ENCODE peak calls at places on chromosome 11, in nine cellular contexts. G, Z, N, O, D, H, X, T and J are unnamed samples.

GRCh38 chr11:128814856-128815705 is 52.0 kb downstream of the KCNJ1 start:
- DNase-seq in X (no peak), T (no peak), H (peak), O (no peak), D (peak), G (peak), N (no peak), Z (no peak), J (no peak)

GRCh38 chr11:84384637-84385227 is 1098.6 kb upstream of the CCDC90B start:
- DNase-seq in T (peak), O (no peak), G (peak), H (peak), D (peak), X (no peak), N (peak), Z (no peak), J (peak)

GRCh38 chr11:115623021-115623451 is 118.8 kb upstream of the CADM1 start:
- DNase-seq in G (peak), X (peak), D (peak), H (no peak), N (peak), O (no peak), Z (peak), T (peak), J (peak)

GRCh38 chr11:98729118-98729517 is 291.6 kb upstream of the CNTN5 start:
- DNase-seq in Z (no peak), N (no peak), X (no peak), H (no peak), D (no peak), G (no peak), O (no peak), T (no peak), J (no peak)

GRCh38 chr11:111797145-111797581 is 31.0 kb upstream of the PPP2R1B start:
- DNase-seq in G (peak), O (no peak), N (no peak), T (no peak), H (peak), Z (no peak), D (peak), X (no peak), J (no peak)

GRCh38 chr11:134069426-134069921 is 602 bp downstream of the JAM3 start:
- DNase-seq in N (no peak), G (peak), O (no peak), H (no peak), Z (peak), X (no peak), D (no peak), T (no peak), J (no peak)

GRCh38 chr11:32792948-32793475 is 1.4 kb downstream of the CCDC73 start:
- DNase-seq in Z (peak), O (peak), X (no peak), T (peak), G (peak), H (peak), D (peak), N (peak), J (no peak)

GRCh38 chr11:72561856-72562255 is 112.4 kb downstream of the PDE2A start:
- DNase-seq in X (no peak), D (no peak), H (no peak), T (no peak), O (no peak), G (no peak), N (no peak), Z (no peak), J (no peak)

GRCh38 chr11:108224908-108225786 is 2.3 kb downstream of the ATM start:
- DNase-seq in H (peak), T (no peak), X (no peak), Z (no peak), G (no peak), D (no peak), O (no peak), N (peak), J (peak)

GRCh38 chr11:101133190-101133589 is 3.6 kb upstream of the PGR start:
- DNase-seq in N (no peak), G (no peak), H (no peak), T (no peak), O (no peak), Z (no peak), X (no peak), D (no peak), J (no peak)

GRCh38 chr11:102225689-102226562 is 91.4 kb upstream of the BIRC3 start:
- DNase-seq in G (peak), Z (no peak), D (no peak), T (no peak), X (no peak), H (no peak), O (no peak), N (no peak), J (no peak)

GRCh38 chr11:19696073-19696472 is 16.6 kb upstream of the NAV2 start:
- DNase-seq in N (no peak), X (no peak), D (no peak), H (no peak), T (no peak), Z (no peak), G (no peak), O (no peak), J (no peak)

GRCh38 chr11:118607401-118608267 is at the start of gene PHLDB1:
- DNase-seq in X (peak), O (no peak), G (peak), T (peak), H (peak), Z (peak), N (peak), D (peak), J (peak)

GRCh38 chr11:112106070-112106469 is 19.4 kb downstream of the SDHD start:
- DNase-seq in T (no peak), Z (no peak), N (no peak), X (no peak), D (no peak), G (no peak), O (no peak), H (no peak), J (peak)

GRCh38 chr11:105046898-105047579 is 1.9 kb upstream of the CARD16 start:
- DNase-seq in D (peak), X (no peak), T (peak), H (no peak), N (no peak), O (no peak), G (peak), Z (peak), J (peak)

GRCh38 chr11:10351768-10352641 is 47.1 kb downstream of the ADM start:
- DNase-seq in T (peak), N (no peak), X (peak), Z (no peak), O (no peak), G (peak), D (peak), H (no peak), J (peak)

GRCh38 chr11:131677832-131678470 is 307.5 kb downstream of the NTM start:
- DNase-seq in N (no peak), D (no peak), G (no peak), H (no peak), O (no peak), T (no peak), Z (no peak), X (no peak), J (no peak)

GRCh38 chr11:14386895-14387480 is 28.0 kb upstream of the RRAS2 start:
- DNase-seq in D (no peak), Z (peak), X (no peak), G (peak), T (no peak), N (no peak), O (no peak), H (no peak), J (no peak)

GRCh38 chr11:108235192-108235591 is 12.3 kb downstream of the ATM start:
- DNase-seq in D (no peak), Z (no peak), H (no peak), N (no peak), O (no peak), X (no peak), T (no peak), G (no peak), J (no peak)

GRCh38 chr11:69598147-69598546 is 42.8 kb upstream of the CCND1 start:
- DNase-seq in N (no peak), Z (no peak), T (no peak), O (no peak), D (peak), H (peak), G (no peak), X (no peak), J (no peak)

GRCh38 chr11:86588566-86589090 is 83.8 kb downstream of the ME3 start:
- DNase-seq in O (no peak), H (no peak), G (no peak), D (no peak), T (no peak), Z (no peak), N (no peak), X (no peak), J (no peak)

GRCh38 chr11:119189393-119189792 is 4.1 kb downstream of the NHERF4 start:
- DNase-seq in G (no peak), H (no peak), D (no peak), X (no peak), O (peak), N (no peak), T (no peak), Z (no peak), J (no peak)

GRCh38 chr11:132718711-132719641 is 813.3 kb downstream of the OPCML start:
- DNase-seq in G (peak), X (no peak), H (peak), D (no peak), Z (no peak), O (no peak), T (no peak), N (peak), J (no peak)

DNA sequence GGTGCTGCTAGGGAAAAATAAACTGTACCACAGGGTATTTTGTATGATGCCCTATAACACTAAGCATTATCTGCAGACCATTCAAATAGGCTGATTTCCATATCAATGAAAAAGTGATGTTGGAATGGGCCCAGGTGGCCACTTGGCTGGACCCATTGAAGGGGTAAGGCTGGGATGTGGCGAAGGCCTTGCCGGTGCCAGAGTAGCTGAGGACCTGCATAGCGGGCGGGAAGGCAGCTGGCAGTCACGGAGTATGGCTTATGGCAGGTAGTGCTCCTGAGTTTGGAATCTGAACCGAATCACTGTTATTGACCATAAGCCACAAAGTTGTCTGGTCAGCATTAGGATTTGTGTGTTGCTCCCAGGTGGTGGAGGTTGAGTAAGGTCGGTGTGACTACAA is 131.0 kb downstream of the MICAL2 start:
- DNase-seq in Z (no peak), D (peak), H (no peak), N (no peak), T (no peak), X (no peak), O (no peak), G (no peak), J (no peak)
- TF ChIP-seq POLR2A in Z (no peak), D (no peak), H (no peak), N (no peak), T (no peak), X (no peak), O (no peak), G (no peak), J (no peak)

DNA sequence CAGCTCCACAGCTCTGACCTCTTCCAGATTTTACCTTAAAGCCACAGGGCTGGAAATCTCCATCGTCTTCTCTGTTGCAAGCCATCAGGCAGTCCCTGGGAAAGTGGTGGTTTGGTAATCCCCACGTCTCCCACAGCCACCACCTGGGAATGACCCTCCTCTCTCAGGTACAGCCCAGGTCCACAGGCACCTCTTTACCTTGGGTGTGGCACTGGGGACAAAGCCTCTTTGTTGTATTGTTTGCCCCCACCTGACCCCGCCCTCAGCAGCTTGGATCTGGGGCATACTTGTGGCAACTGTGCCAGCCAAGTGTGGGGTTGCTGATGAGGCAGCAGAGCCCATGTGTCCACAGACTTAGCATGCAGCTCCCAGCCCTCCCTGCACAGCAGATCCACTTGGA is 77.6 kb downstream of the LRRC32 start:
- DNase-seq in G (no peak), T (no peak), X (no peak), D (no peak), Z (no peak), H (no peak), N (no peak), O (no peak), J (no peak)
- TF ChIP-seq POLR2A in G (no peak), T (no peak), X (no peak), D (no peak), Z (no peak), H (no peak), N (no peak), O (no peak), J (no peak)

DNA sequence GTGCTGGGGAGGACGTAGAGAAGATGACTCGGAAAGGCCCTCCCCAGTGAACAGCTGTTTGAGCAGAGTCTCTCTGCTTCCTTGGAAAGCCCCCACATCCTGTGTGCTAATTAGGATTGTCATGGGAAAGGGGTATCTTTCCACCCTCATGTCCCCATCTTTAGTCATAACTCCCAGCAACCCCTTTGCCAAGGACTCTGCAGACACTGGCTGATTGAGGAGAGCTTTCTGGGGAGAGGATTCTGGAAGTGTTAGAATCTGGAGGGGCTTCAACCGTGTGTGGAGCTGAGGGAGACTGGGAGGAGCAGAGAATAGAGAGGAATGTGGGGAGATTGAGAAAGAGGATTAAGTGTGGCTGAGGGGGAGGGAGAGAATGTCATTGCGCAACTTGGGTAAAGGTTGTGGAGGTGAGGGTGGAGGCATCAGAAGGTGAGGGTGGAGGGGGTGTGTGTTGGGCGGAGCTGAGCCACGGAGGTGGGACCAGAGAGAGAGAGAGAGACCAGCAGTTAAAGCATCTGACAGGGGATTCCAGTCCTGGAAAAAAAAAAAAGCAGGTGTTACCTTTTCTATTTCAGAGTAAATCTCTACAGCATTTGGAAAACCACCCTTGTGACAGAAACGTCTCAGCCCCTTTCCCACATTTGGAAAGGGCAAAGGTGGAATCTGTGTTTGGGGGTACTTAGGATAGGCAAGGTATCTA is 2.2 kb downstream of the DTX4 start:
- DNase-seq in T (no peak), N (no peak), X (no peak), G (peak), H (no peak), D (peak), O (no peak), Z (peak), J (peak)
- TF ChIP-seq POLR2A in T (no peak), N (peak), X (no peak), G (no peak), H (no peak), D (no peak), O (no peak), Z (no peak), J (no peak)

GRCh38 chr11:75719639-75720239 is 2.1 kb downstream of the MOGAT2 start:
- DNase-seq in T (no peak), D (no peak), G (no peak), O (no peak), Z (no peak), H (no peak), N (no peak), X (no peak), J (no peak)
- TF ChIP-seq POLR2A in T (no peak), D (no peak), G (no peak), O (no peak), Z (no peak), H (no peak), N (peak), X (no peak), J (no peak)

GRCh38 chr11:65634140-65634436 is 3.8 kb upstream of the SIPA1 start:
- DNase-seq in X (peak), D (no peak), G (no peak), H (no peak), T (no peak), N (no peak), Z (no peak), O (no peak), J (peak)

GRCh38 chr11:65633390-65634139 is 4.3 kb upstream of the SIPA1 start:
- DNase-seq in X (peak), O (no peak), G (no peak), Z (no peak), T (no peak), D (no peak), N (no peak), H (no peak), J (peak)

GRCh38 chr11:65634905-65635731 is 2.8 kb upstream of the SIPA1 start:
- DNase-seq in X (peak), Z (no peak), H (no peak), D (no peak), O (no peak), T (no peak), G (no peak), N (no peak), J (no peak)

GRCh38 chr11:65636108-65636809 is 1.6 kb upstream of the SIPA1 start:
- DNase-seq in H (no peak), Z (no peak), G (no peak), X (peak), T (no peak), D (no peak), O (no peak), N (no peak), J (peak)

DNA sequence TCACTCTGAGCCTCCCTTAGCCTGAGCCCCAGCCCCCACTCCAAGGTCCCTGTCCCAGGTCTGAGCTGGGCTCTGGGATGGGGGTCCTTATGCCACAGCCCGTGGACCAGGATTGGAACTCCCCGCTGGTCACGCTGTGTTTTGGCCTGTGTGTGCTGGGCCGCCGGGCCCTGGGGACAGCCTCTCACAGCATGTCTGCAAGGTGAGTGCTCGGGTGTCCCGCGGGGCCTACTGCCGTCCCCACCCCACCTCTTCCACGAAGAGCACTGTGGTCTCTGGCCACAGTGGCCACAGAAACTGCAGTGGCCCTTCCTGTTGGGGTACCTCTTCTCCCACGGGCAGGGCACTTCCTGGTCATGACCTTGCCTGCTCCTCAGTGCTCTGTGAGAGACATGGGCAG is 3.5 kb upstream of the SIPA1 start:
- DNase-seq in Z (no peak), O (no peak), D (no peak), G (no peak), H (no peak), T (no peak), X (peak), N (no peak), J (peak)
- TF ChIP-seq POLR2A in Z (no peak), O (no peak), D (no peak), G (no peak), H (no peak), T (no peak), X (no peak), N (no peak), J (no peak)

DNA sequence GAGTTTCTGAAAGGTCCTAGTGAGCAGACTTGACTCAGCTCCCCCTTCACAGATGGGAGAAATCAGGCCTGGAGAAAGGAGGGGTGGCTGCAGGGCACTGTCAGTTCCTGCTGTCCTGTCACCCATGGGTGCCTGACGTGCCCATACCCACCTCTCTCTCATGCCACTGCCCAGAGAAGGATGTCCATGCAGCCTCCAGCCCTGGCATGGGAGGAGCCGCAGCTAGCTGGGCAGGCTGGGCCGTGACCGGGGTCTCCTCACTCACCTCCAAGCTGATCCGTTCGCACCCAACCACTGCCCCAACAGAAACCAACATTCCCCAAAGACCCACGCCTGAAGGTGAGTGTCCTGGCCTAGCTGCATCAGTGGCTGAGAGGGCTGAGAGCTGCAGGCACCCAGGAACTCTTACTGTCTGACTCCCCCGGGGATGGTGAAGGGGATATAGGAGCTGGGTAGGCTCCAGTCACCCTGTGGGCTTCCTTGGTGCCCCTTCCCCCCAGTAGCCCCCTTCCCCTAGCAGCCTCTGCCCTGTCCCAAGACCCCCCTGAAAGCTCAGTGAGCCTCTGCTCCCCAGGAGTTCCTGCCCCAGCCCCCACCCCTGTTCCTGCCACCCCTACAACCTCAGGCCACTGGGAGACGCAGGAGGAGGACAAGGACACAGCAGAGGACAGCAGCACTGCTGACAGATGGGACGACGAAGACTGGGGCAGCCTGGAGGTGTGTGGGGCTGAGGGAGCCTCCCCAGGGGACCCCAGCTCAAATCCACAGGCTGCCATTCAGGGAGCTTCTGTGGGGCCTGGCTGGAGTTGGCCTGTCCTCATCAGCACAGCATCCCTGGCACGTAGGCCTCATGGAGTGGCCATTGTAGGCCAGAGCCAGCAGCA is 11.8 kb downstream of the SCYL1 start:
- DNase-seq in X (no peak), Z (no peak), N (no peak), T (no peak), O (no peak), G (no peak), D (no peak), H (no peak), J (no peak)
- TF ChIP-seq POLR2A in X (no peak), Z (no peak), N (no peak), T (no peak), O (no peak), G (peak), D (no peak), H (peak), J (no peak)

DNA sequence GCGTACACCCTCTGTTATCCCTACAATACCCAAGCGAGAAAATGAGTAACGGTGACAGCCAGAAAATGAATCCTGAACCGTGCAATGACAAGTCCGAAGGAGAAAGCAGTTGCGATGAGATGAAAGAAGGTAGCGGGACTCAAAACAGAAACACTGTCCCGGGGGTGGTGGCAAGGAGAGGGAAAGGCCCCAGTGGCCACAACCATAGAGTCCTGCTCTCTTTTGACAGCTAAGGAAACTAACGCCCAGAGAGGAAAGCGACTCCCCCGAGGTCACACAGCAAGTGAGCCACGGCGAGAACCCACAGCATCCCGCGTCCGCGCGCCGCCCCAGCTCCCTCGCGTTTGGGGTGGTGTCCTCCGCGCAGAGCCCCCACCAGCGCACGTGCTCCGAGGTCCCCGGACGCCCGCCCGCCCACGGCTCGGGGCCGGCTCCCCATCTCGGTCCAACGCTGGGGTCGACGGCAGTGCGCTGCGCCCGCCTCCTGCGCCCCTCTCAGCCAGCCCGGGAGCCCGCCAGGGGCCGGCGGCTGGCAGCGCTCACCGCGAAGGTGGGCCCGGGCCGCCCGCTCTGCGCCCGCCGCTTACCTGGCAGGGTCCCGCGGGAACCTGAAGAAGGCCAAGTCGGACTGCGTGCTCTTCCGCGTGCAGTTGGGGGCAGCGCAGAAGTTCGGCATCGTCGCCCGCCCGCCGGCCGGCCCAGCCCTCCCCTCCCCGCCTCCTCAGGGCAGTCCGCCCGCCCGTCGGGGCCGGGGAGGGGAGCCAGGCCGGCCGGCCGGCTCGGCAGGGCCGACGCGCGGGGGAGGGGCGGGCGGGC is 563 bp downstream of the THAP12 start:
- DNase-seq in N (peak), X (no peak), T (peak), H (peak), Z (no peak), O (peak), G (peak), D (no peak), J (peak)
- TF ChIP-seq POLR2A in N (no peak), X (no peak), T (no peak), H (no peak), Z (peak), O (no peak), G (peak), D (peak), J (no peak)